ENCODE peak calls at places on chromosomes 3 and 15, in eight cellular contexts. Y is NCI-H2171 treated with DMSO at 0.1 percent for 48 hours; C is H9; J is frontal cortex; L is fibroblast of the conjunctiva; B is progenitor cell of endocrine pancreas; V is sciatic nerve; D is stimulated activated CD4-positive, alpha-beta T cell treated with anti-CD3 and anti-CD28 coated beads, TNF-alpha, amount 100 ng/mL, for 24 hours. M is an unnamed sample.

GRCh38 chr15:94793641-94794040 is 562.3 kb downstream of the MCTP2 start:
- DNase-seq in Y (no peak), C (no peak), J (no peak), L (no peak), B (no peak), V (no peak), D (no peak), M (peak; percentile 37)

GRCh38 chr3:17336291-17336690 is 406.1 kb downstream of the TBC1D5 start:
- DNase-seq in Y (no peak), C (no peak), J (no peak), L (no peak), B (no peak), V (no peak), D (no peak), M (no peak)

GRCh38 chr3:72944696-72945095 is 51.9 kb upstream of the PPP4R2 start:
- DNase-seq in Y (no peak), C (no peak), J (no peak), L (no peak), B (no peak), V (no peak), D (no peak), M (no peak)

GRCh38 chr3:15659254-15659975 is 57.9 kb downstream of the BTD start:
- DNase-seq in Y (no peak), C (no peak), J (no peak), L (no peak), B (no peak), V (no peak), D (no peak), M (no peak)

GRCh38 chr3:72595376-72595775 is 252.9 kb downstream of the SHQ1 start:
- DNase-seq in Y (no peak), C (no peak), J (no peak), L (no peak), B (no peak), V (no peak), D (no peak), M (no peak)

GRCh38 chr15:25582886-25583285 is 144.1 kb upstream of the UBE3A start:
- DNase-seq in Y (no peak), C (no peak), J (no peak), L (no peak), B (no peak), V (no peak), D (no peak), M (no peak)

GRCh38 chr3:189419022-189419421 is 212.2 kb upstream of the TP63 start:
- DNase-seq in Y (peak; percentile 96), C (no peak), J (no peak), L (no peak), B (no peak), V (no peak), D (no peak), M (no peak)

GRCh38 chr15:88504445-88504844 is 36.9 kb downstream of the MRPS11 start:
- DNase-seq in Y (no peak), C (no peak), J (no peak), L (no peak), B (no peak), V (no peak), D (no peak), M (no peak)

GRCh38 chr15:69035205-69035917 is 20.9 kb downstream of the NOX5 start:
- DNase-seq in Y (no peak), C (peak; percentile 86), J (no peak), L (no peak), B (no peak), V (no peak), D (no peak), M (peak; percentile 63)

GRCh38 chr3:131110087-131110486 is 83.4 kb downstream of the NEK11 start:
- DNase-seq in Y (no peak), C (no peak), J (no peak), L (no peak), B (no peak), V (no peak), D (no peak), M (no peak)

GRCh38 chr3:89426060-89426459 is 318.6 kb downstream of the EPHA3 start:
- DNase-seq in Y (no peak), C (no peak), J (no peak), L (no peak), B (no peak), V (no peak), D (no peak), M (no peak)

GRCh38 chr3:27467545-27467944 is 16.6 kb downstream of the SLC4A7 start:
- DNase-seq in Y (peak; percentile 9), C (no peak), J (no peak), L (peak; percentile 29), B (no peak), V (no peak), D (no peak), M (no peak)

GRCh38 chr3:37130984-37131975 is 43.1 kb downstream of the LRRFIP2 start:
- DNase-seq in Y (no peak), C (no peak), J (no peak), L (no peak), B (no peak), V (no peak), D (no peak), M (peak; percentile 20)

GRCh38 chr3:14371573-14372474 is 30.6 kb upstream of the SLC6A6 start:
- DNase-seq in Y (peak; percentile 11), C (no peak), J (no peak), L (peak; percentile 24), B (no peak), V (peak; percentile 72), D (no peak), M (no peak)

GRCh38 chr3:113673593-113673992 is 22.8 kb downstream of the USF3 start:
- DNase-seq in Y (peak; percentile 54), C (no peak), J (no peak), L (no peak), B (no peak), V (no peak), D (no peak), M (no peak)

GRCh38 chr3:146682176-146682575 is 77.0 kb upstream of the PLSCR5 start:
- DNase-seq in Y (no peak), C (no peak), J (no peak), L (no peak), B (no peak), V (no peak), D (no peak), M (no peak)

GRCh38 chr15:77013786-77014136 is 18.8 kb downstream of the PSTPIP1 start:
- DNase-seq in Y (no peak), C (no peak), J (no peak), L (no peak), B (no peak), V (no peak), D (peak; percentile 69), M (no peak)

M was measured in neural progenitor cell.